ENCODE peak calls at places on chromosomes 7 and 10, in seven cellular contexts. P is NCI-H2107; W is HT-29; T is progenitor cell of endocrine pancreas; C is RWPE1; B is activated naive CD8-positive, alpha-beta T cell treated with anti-CD3 and anti-CD28 coated beads, Interleukin-2, amount 50 U/mL, for 24 hours; K is sciatic nerve. D is an unnamed sample.

GRCh38 chr7:47492720-47493119 is 89.2 kb downstream of the TNS3 start:
- DNase-seq in T (no peak), P (peak; percentile 67), K (peak; percentile 40), C (no peak), W (no peak), B (no peak), D (no peak)

GRCh38 chr7:66167773-66168367 is 37.3 kb upstream of the TPST1 start:
- DNase-seq in K (no peak), C (no peak), B (no peak), W (no peak), P (no peak), T (no peak), D (no peak)

GRCh38 chr7:93156884-93157283 is 8.7 kb upstream of the SAMD9L start:
- DNase-seq in P (no peak), W (no peak), K (no peak), T (no peak), B (no peak), C (no peak), D (no peak)

GRCh38 chr7:93629291-93629801 is 54.8 kb upstream of the CALCR start:
- DNase-seq in K (no peak), T (no peak), B (no peak), W (no peak), C (no peak), P (no peak), D (no peak)

GRCh38 chr7:4742051-4742573 is 33.3 kb upstream of the AP5Z1 start:
- DNase-seq in B (no peak), C (no peak), W (no peak), P (no peak), T (no peak), K (no peak), D (no peak)

GRCh38 chr10:47456794-47457527 is 27.0 kb downstream of the ANXA8 start:
- DNase-seq in C (no peak), P (no peak), W (no peak), T (no peak), K (no peak), B (no peak), D (no peak)

GRCh38 chr7:138000081-138000701 is 1.7 kb downstream of the CREB3L2 start:
- DNase-seq in T (no peak), K (peak; percentile 79), C (no peak), P (peak; percentile 7), W (no peak), B (peak; percentile 13), D (no peak)

GRCh38 chr10:5466451-5466996 is 32.8 kb downstream of the CALML5 start:
- DNase-seq in P (peak; percentile 42), T (no peak), K (no peak), C (peak; percentile 68), B (no peak), W (peak; percentile 86), D (no peak)

GRCh38 chr10:16119445-16119844 is 259.1 kb upstream of the MINDY3 start:
- DNase-seq in T (no peak), K (no peak), B (no peak), C (no peak), W (no peak), P (no peak), D (no peak)

GRCh38 chr7:20085086-20085485 is 132.1 kb downstream of the MACC1 start:
- DNase-seq in K (no peak), C (no peak), B (no peak), W (no peak), T (no peak), P (no peak), D (no peak)

GRCh38 chr10:46265981-46266505 is 20.8 kb upstream of the ANTXRL start:
- DNase-seq in K (no peak), C (no peak), T (no peak), P (no peak), W (no peak), B (no peak), D (no peak)

GRCh38 chr7:49023345-49024330 is 99.3 kb downstream of the CDC14C start:
- DNase-seq in C (no peak), K (no peak), T (no peak), B (no peak), P (no peak), W (no peak), D (no peak)

GRCh38 chr7:69682518-69682917 is 84.2 kb downstream of the AUTS2 start:
- DNase-seq in T (no peak), C (no peak), B (no peak), W (no peak), P (no peak), K (no peak), D (no peak)

GRCh38 chr10:79155301-79156081 is 86.7 kb downstream of the ZMIZ1 start:
- DNase-seq in T (no peak), C (no peak), K (no peak), W (peak; percentile 28), B (no peak), P (no peak), D (no peak)

GRCh38 chr7:112990619-112991018 is 96.0 kb downstream of the GPR85 start:
- DNase-seq in T (no peak), K (no peak), C (no peak), W (no peak), B (no peak), P (no peak), D (no peak)

GRCh38 chr10:72099054-72099921 is 10.9 kb upstream of the SPOCK2 start:
- DNase-seq in W (no peak), K (no peak), T (no peak), P (no peak), C (no peak), B (no peak), D (no peak)

GRCh38 chr7:36303202-36304098 is 86.2 kb upstream of the ANLN start:
- DNase-seq in C (peak; percentile 60), B (no peak), W (peak; percentile 51), K (peak; percentile 82), T (no peak), P (peak; percentile 94), D (no peak)

GRCh38 chr7:83546586-83546985 is 102.4 kb downstream of the SEMA3E start:
- DNase-seq in T (no peak), B (no peak), C (peak; percentile 34), K (no peak), P (no peak), W (peak; percentile 14), D (no peak)

D was measured in activated CD8-positive, alpha-beta memory T cell treated with anti-CD3 and anti-CD28 coated beads for 1 hour.